ENCODE peak calls at places on chromosomes 13 and 19, in five cellular contexts. One of them, this sample, is unnamed.

GRCh38 chr13:97342936-97343335 is 91.0 kb upstream of the RAP2A start:
- DNase-seq in substantia nigra: no peak
- DNase-seq in DND-41: no peak
- DNase-seq in vagina: no peak
- DNase-seq in tibial nerve: no peak
- DNase-seq in this sample: no peak

GRCh38 chr13:79621449-79621848 is 140.5 kb downstream of the NDFIP2 start:
- DNase-seq in tibial nerve: no peak
- DNase-seq in substantia nigra: no peak
- DNase-seq in DND-41: no peak
- DNase-seq in vagina: no peak
- DNase-seq in this sample: no peak

GRCh38 chr13:111926501-111927180 is 140.3 kb upstream of the SOX1 start:
- DNase-seq in tibial nerve: no peak
- DNase-seq in DND-41: no peak
- DNase-seq in substantia nigra: no peak
- DNase-seq in vagina: no peak
- DNase-seq in this sample: no peak

GRCh38 chr19:49861127-49861526 is 6.2 kb downstream of the PNKP start:
- DNase-seq in substantia nigra: no peak
- DNase-seq in vagina: no peak
- DNase-seq in DND-41: no peak
- DNase-seq in tibial nerve: peak
- DNase-seq in this sample: no peak

GRCh38 chr19:56071151-56071550 is 49.9 kb downstream of the ZNF787 start:
- DNase-seq in DND-41: no peak
- DNase-seq in tibial nerve: no peak
- DNase-seq in substantia nigra: no peak
- DNase-seq in vagina: no peak
- DNase-seq in this sample: no peak

GRCh38 chr19:55258476-55258827 is 365 bp downstream of the PPP6R1 start:
- DNase-seq in DND-41: peak
- DNase-seq in tibial nerve: no peak
- DNase-seq in vagina: no peak
- DNase-seq in substantia nigra: no peak
- DNase-seq in this sample: peak

GRCh38 chr13:71169125-71169524 is 697.9 kb downstream of the DACH1 start:
- DNase-seq in DND-41: no peak
- DNase-seq in vagina: no peak
- DNase-seq in substantia nigra: no peak
- DNase-seq in tibial nerve: no peak
- DNase-seq in this sample: no peak

GRCh38 chr13:99015606-99016520 is 38.0 kb upstream of the DOCK9 start:
- DNase-seq in vagina: no peak
- DNase-seq in DND-41: peak
- DNase-seq in tibial nerve: no peak
- DNase-seq in substantia nigra: no peak
- DNase-seq in this sample: no peak

GRCh38 chr13:61142506-61142905 is 273.1 kb downstream of the PCDH20 start:
- DNase-seq in DND-41: no peak
- DNase-seq in substantia nigra: no peak
- DNase-seq in vagina: no peak
- DNase-seq in tibial nerve: no peak
- DNase-seq in this sample: no peak

GRCh38 chr13:25042141-25042540 is 53.8 kb upstream of the PABPC3 start:
- DNase-seq in substantia nigra: no peak
- DNase-seq in tibial nerve: no peak
- DNase-seq in vagina: no peak
- DNase-seq in DND-41: no peak
- DNase-seq in this sample: no peak

GRCh38 chr13:72201726-72202125 is 334.7 kb upstream of the DACH1 start:
- DNase-seq in tibial nerve: no peak
- DNase-seq in DND-41: no peak
- DNase-seq in vagina: no peak
- DNase-seq in substantia nigra: no peak
- DNase-seq in this sample: no peak

GRCh38 chr19:10518444-10519361 is 1.5 kb upstream of the S1PR5 start:
- DNase-seq in vagina: no peak
- DNase-seq in DND-41: no peak
- DNase-seq in tibial nerve: no peak
- DNase-seq in substantia nigra: no peak
- DNase-seq in this sample: no peak

GRCh38 chr19:27741236-27741635 is 1471.7 kb downstream of the UQCRFS1 start:
- DNase-seq in substantia nigra: no peak
- DNase-seq in tibial nerve: no peak
- DNase-seq in DND-41: no peak
- DNase-seq in vagina: no peak
- DNase-seq in this sample: no peak

GRCh38 chr19:45376045-45376724 is 5.8 kb upstream of the ERCC2 start:
- DNase-seq in DND-41: no peak
- DNase-seq in tibial nerve: peak
- DNase-seq in substantia nigra: no peak
- DNase-seq in vagina: no peak
- DNase-seq in this sample: no peak

GRCh38 chr13:93951153-93951552 is 528.3 kb downstream of the DCT start:
- DNase-seq in tibial nerve: no peak
- DNase-seq in DND-41: no peak
- DNase-seq in vagina: no peak
- DNase-seq in substantia nigra: no peak
- DNase-seq in this sample: no peak

GRCh38 chr19:57241181-57241580 is 749 bp downstream of the ZNF805 start:
- DNase-seq in substantia nigra: no peak
- DNase-seq in tibial nerve: no peak
- DNase-seq in DND-41: no peak
- DNase-seq in vagina: peak
- DNase-seq in this sample: no peak

GRCh38 chr19:19105365-19106060 is 32.8 kb downstream of the TMEM161A start:
- DNase-seq in tibial nerve: peak
- DNase-seq in DND-41: no peak
- DNase-seq in vagina: no peak
- DNase-seq in substantia nigra: no peak
- DNase-seq in this sample: no peak

GRCh38 chr13:21741396-21741795 is 70.5 kb downstream of the FGF9 start:
- DNase-seq in substantia nigra: no peak
- DNase-seq in DND-41: no peak
- DNase-seq in tibial nerve: no peak
- DNase-seq in vagina: peak
- DNase-seq in this sample: no peak

DNA sequence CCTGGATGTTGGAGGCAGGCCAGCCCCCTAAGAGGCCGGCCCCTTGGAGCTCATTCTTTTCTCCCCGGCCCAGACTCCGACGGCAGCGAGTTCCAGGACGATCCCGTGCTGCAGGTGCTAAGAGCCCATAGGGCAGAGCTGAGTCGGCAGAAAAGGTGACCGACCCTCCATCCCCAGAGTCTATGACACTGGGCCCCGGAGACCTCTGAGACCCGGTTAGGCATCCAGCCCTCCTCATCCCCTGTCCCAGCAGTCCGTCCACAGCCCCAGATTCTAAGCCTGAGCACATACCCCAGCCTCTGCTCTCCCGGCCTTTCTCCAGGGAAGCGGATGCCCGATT is 7.3 kb upstream of the ARHGAP33 start:
- DNase-seq in DND-41: no peak
- DNase-seq in tibial nerve: no peak
- DNase-seq in vagina: no peak
- DNase-seq in substantia nigra: no peak
- DNase-seq in this sample: no peak
- H3K27ac ChIP-seq in DND-41: no peak
- H3K27ac ChIP-seq in tibial nerve: no peak
- H3K27ac ChIP-seq in vagina: no peak
- H3K27ac ChIP-seq in substantia nigra: no peak
- H3K27ac ChIP-seq in this sample: no peak

GRCh38 chr13:28408235-28408848 is 86.6 kb downstream of the FLT1 start:
- DNase-seq in substantia nigra: no peak
- DNase-seq in DND-41: peak
- DNase-seq in tibial nerve: no peak
- DNase-seq in vagina: no peak
- DNase-seq in this sample: no peak
- H3K27ac ChIP-seq in substantia nigra: no peak
- H3K27ac ChIP-seq in DND-41: peak
- H3K27ac ChIP-seq in tibial nerve: peak
- H3K27ac ChIP-seq in vagina: no peak
- H3K27ac ChIP-seq in this sample: no peak

GRCh38 chr19:14516746-14517438 is 1.3 kb downstream of the DNAJB1 start:
- DNase-seq in vagina: peak
- DNase-seq in DND-41: no peak
- DNase-seq in substantia nigra: no peak
- DNase-seq in tibial nerve: no peak
- DNase-seq in this sample: no peak

GRCh38 chr19:14516048-14516534 is 2.1 kb downstream of the DNAJB1 start:
- DNase-seq in tibial nerve: no peak
- DNase-seq in DND-41: no peak
- DNase-seq in substantia nigra: no peak
- DNase-seq in vagina: no peak
- DNase-seq in this sample: no peak

GRCh38 chr19:14517446-14517839 is 754 bp downstream of the DNAJB1 start:
- DNase-seq in DND-41: no peak
- DNase-seq in vagina: peak
- DNase-seq in substantia nigra: no peak
- DNase-seq in tibial nerve: no peak
- DNase-seq in this sample: no peak

GRCh38 chr19:14514215-14514871 is 3.9 kb downstream of the DNAJB1 start:
- DNase-seq in substantia nigra: no peak
- DNase-seq in DND-41: no peak
- DNase-seq in tibial nerve: no peak
- DNase-seq in vagina: no peak
- DNase-seq in this sample: no peak

DNA sequence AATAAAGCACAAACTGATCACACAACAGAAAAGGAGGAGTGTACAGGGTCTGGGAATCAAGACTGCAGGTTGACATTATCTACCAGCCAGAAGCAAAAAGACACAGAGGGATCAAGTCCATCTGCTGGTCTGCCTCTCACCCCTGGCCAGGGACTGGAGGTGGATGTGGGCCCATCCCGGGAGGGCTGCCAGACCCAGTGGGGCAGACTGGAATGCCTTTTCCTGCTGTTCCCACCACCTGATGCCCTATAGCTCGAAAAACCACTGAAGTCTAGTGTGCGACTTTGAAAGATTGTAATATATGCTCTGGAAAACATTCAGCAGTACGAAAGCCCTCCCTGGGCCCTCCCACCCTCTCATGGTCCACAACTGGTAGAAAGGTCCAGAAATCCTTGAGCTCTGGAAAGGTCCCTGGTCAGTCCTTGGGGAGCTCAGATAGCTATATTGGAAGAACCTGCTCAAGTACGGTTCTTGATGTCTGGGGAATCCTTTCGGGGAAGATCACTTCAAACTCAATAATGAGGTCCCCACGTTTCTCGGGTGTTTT is 2.6 kb downstream of the DNAJB1 start:
- DNase-seq in tibial nerve: no peak
- DNase-seq in vagina: no peak
- DNase-seq in substantia nigra: no peak
- DNase-seq in DND-41: no peak
- DNase-seq in this sample: no peak
- H3K27ac ChIP-seq in tibial nerve: peak
- H3K27ac ChIP-seq in vagina: peak
- H3K27ac ChIP-seq in substantia nigra: peak
- H3K27ac ChIP-seq in DND-41: peak
- H3K27ac ChIP-seq in this sample: peak

DNA sequence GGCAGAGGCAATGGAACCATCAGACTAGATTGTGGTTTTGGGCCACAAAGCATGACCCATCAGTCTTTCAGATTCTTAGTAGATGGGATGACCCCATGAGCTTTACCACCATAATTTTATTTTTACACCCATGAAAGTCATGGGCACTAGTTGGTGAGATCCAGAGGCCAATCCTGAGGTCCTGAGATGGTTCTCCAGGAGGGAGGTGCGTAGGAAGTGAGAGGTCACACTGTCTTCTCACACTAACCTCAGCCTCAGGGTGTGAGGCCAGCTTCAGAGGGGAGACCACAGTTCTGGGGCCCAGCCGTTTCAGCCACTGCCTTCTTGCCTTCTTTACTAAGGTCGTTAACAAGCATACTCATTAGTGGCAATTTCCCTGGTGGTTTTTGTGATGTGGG is 106.4 kb downstream of the AKAP11 start:
- DNase-seq in vagina: no peak
- DNase-seq in DND-41: no peak
- DNase-seq in substantia nigra: no peak
- DNase-seq in tibial nerve: no peak
- DNase-seq in this sample: no peak
- H3K27ac ChIP-seq in vagina: no peak
- H3K27ac ChIP-seq in DND-41: peak
- H3K27ac ChIP-seq in substantia nigra: no peak
- H3K27ac ChIP-seq in tibial nerve: no peak
- H3K27ac ChIP-seq in this sample: peak

GRCh38 chr13:51793570-51794273 is 10.2 kb downstream of the DHRS12 start:
- DNase-seq in substantia nigra: no peak
- DNase-seq in DND-41: no peak
- DNase-seq in vagina: no peak
- DNase-seq in tibial nerve: no peak
- DNase-seq in this sample: peak
- H3K27ac ChIP-seq in substantia nigra: no peak
- H3K27ac ChIP-seq in DND-41: no peak
- H3K27ac ChIP-seq in vagina: peak
- H3K27ac ChIP-seq in tibial nerve: no peak
- H3K27ac ChIP-seq in this sample: no peak

GRCh38 chr19:12974301-12975220 is 5.2 kb downstream of the DAND5 start:
- DNase-seq in tibial nerve: no peak
- DNase-seq in DND-41: no peak
- DNase-seq in vagina: no peak
- DNase-seq in substantia nigra: no peak
- DNase-seq in this sample: no peak
- H3K27ac ChIP-seq in tibial nerve: no peak
- H3K27ac ChIP-seq in DND-41: no peak
- H3K27ac ChIP-seq in vagina: no peak
- H3K27ac ChIP-seq in substantia nigra: no peak
- H3K27ac ChIP-seq in this sample: no peak